ENCODE peak calls at places on chromosomes 11 and 22, in seven cellular contexts. B is IMR-90, Q is pancreas, Z is A549, N is upper lobe of right lung, I is uterus, P is thyroid gland. R is an unnamed sample. For H3K9me3, the result is how much of the 10 kb centered on the place peaks cover.

GRCh38 chr22:35299217-35299716 is 427 bp upstream of the TOM1 start:
- DNase-seq in B (no peak), Q (no peak), Z (no peak), N (no peak), I (no peak), P (no peak), R (peak)

GRCh38 chr11:117185739-117186430 is 7.3 kb downstream of the SIDT2 start:
- DNase-seq in B (no peak), Q (no peak), Z (no peak), N (no peak), I (peak), P (peak), R (no peak)

GRCh38 chr11:107591446-107592236 is 694 bp downstream of the ELMOD1 start:
- DNase-seq in B (no peak), Q (no peak), Z (no peak), N (no peak), I (no peak), P (peak), R (no peak)

GRCh38 chr11:116379185-116379828 is 393.5 kb downstream of the BUD13 start:
- DNase-seq in B (peak), Q (peak), Z (no peak), N (no peak), I (no peak), P (peak), R (no peak)

GRCh38 chr11:102986815-102987214 is 31.3 kb upstream of the MMP13 start:
- DNase-seq in B (peak), Q (no peak), Z (no peak), N (no peak), I (no peak), P (no peak), R (no peak)

GRCh38 chr11:44955019-44955738 is 4.5 kb upstream of the TP53I11 start:
- DNase-seq in B (peak), Q (no peak), Z (peak), N (peak), I (peak), P (peak), R (no peak)

GRCh38 chr11:110497204-110497987 is 67.6 kb downstream of the FDX1 start:
- DNase-seq in B (no peak), Q (no peak), Z (no peak), N (no peak), I (no peak), P (no peak), R (no peak)

GRCh38 chr22:19182472-19183157 is 4.1 kb upstream of the SLC25A1 start:
- DNase-seq in B (no peak), Q (no peak), Z (no peak), N (no peak), I (no peak), P (no peak), R (no peak)

GRCh38 chr11:128757235-128757711 is 63.4 kb downstream of the FLI1 start:
- DNase-seq in B (peak), Q (no peak), Z (peak), N (no peak), I (peak), P (no peak), R (peak)

GRCh38 chr11:87125257-87125656 is 87.5 kb downstream of the TMEM135 start:
- DNase-seq in B (no peak), Q (no peak), Z (peak), N (no peak), I (no peak), P (no peak), R (no peak)

GRCh38 chr22:21797444-21798221 is 62.0 kb upstream of the YPEL1 start:
- DNase-seq in B (peak), Q (no peak), Z (no peak), N (no peak), I (no peak), P (peak), R (no peak)

GRCh38 chr22:24727218-24727851 is 47.2 kb downstream of the PIWIL3 start:
- DNase-seq in B (peak), Q (no peak), Z (peak), N (no peak), I (peak), P (peak), R (no peak)

GRCh38 chr11:19237813-19238212 is 2.9 kb downstream of the E2F8 start:
- DNase-seq in B (no peak), Q (no peak), Z (no peak), N (no peak), I (no peak), P (no peak), R (no peak)

GRCh38 chr11:32963721-32964120 is 52.0 kb upstream of the DEPDC7 start:
- DNase-seq in B (no peak), Q (no peak), Z (no peak), N (no peak), I (no peak), P (no peak), R (no peak)

GRCh38 chr11:66336234-66337102 is at the start of gene RIN1:
- DNase-seq in B (peak), Q (peak), Z (peak), N (peak), I (peak), P (no peak), R (no peak)

GRCh38 chr11:36601145-36601544 is 3.1 kb upstream of the RAG2 start:
- DNase-seq in B (no peak), Q (no peak), Z (no peak), N (no peak), I (no peak), P (no peak), R (no peak)

GRCh38 chr11:19595840-19596751 is 116.5 kb upstream of the NAV2 start:
- DNase-seq in B (peak), Q (no peak), Z (peak), N (no peak), I (no peak), P (peak), R (no peak)

GRCh38 chr11:21415566-21415965 is 746.2 kb downstream of the NELL1 start:
- DNase-seq in B (no peak), Q (no peak), Z (no peak), N (no peak), I (no peak), P (no peak), R (no peak)

GRCh38 chr22:49961601-49962011 is 1.0 kb downstream of the PIM3 start:
- DNase-seq in B (no peak), Q (peak), Z (peak), N (no peak), I (no peak), P (no peak), R (no peak)

GRCh38 chr22:23055448-23056179 is 14.7 kb upstream of the GNAZ start:
- DNase-seq in B (no peak), Q (no peak), Z (no peak), N (no peak), I (no peak), P (no peak), R (no peak)

GRCh38 chr11:117769530-117769929 is 27.5 kb downstream of the DSCAML1 start:
- DNase-seq in B (no peak), Q (no peak), Z (no peak), N (no peak), I (no peak), P (no peak), R (no peak)

GRCh38 chr11:122556605-122557004 is 98.9 kb upstream of the UBASH3B start:
- DNase-seq in B (no peak), Q (no peak), Z (no peak), N (peak), I (no peak), P (peak), R (no peak)

GRCh38 chr22:29328566-29329500 is 13.3 kb upstream of the RASL10A start:
- DNase-seq in B (peak), Q (no peak), Z (no peak), N (no peak), I (no peak), P (no peak), R (no peak)

GRCh38 chr11:15053201-15053685 is 20.1 kb upstream of the CALCB start:
- DNase-seq in B (no peak), Q (no peak), Z (peak), N (no peak), I (no peak), P (no peak), R (no peak)

DNA sequence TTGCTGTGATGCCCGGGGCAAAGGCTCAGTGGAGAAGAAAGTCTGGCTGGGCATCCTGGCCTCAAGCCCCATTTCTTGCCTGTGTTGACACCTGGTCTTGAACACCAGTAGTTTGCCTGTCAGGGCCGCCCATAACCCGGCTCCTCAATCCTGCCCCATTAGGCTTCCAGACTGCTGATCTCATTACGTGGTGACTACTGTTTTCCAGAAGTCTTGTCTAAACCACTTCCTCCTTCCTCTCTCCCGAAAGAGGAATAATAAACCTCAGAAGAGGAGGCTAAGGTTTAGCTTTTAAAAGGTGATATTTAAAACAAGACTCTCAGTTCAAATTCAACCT is 97.7 kb downstream of the CD44 start:
- DNase-seq in B (peak), Q (no peak), Z (no peak), N (no peak), I (no peak), P (peak), R (no peak)
- TF ChIP-seq CTCF in B (no peak), Q (no peak), Z (no peak), N (no peak), I (no peak), P (no peak), R (no peak)

GRCh38 chr11:67400251-67400941 is 1.3 kb downstream of the PPP1CA start:
- DNase-seq in B (no peak), Q (no peak), Z (no peak), N (no peak), I (no peak), P (no peak), R (no peak)

GRCh38 chr11:67397536-67397935 is 4.1 kb downstream of the PPP1CA start:
- DNase-seq in B (no peak), Q (no peak), Z (no peak), N (no peak), I (no peak), P (no peak), R (no peak)

GRCh38 chr11:67400942-67401494 is 640 bp downstream of the PPP1CA start:
- DNase-seq in B (no peak), Q (no peak), Z (no peak), N (no peak), I (no peak), P (peak), R (no peak)

GRCh38 chr11:67397986-67398660 is 3.5 kb downstream of the PPP1CA start:
- DNase-seq in B (no peak), Q (no peak), Z (no peak), N (no peak), I (no peak), P (no peak), R (no peak)

DNA sequence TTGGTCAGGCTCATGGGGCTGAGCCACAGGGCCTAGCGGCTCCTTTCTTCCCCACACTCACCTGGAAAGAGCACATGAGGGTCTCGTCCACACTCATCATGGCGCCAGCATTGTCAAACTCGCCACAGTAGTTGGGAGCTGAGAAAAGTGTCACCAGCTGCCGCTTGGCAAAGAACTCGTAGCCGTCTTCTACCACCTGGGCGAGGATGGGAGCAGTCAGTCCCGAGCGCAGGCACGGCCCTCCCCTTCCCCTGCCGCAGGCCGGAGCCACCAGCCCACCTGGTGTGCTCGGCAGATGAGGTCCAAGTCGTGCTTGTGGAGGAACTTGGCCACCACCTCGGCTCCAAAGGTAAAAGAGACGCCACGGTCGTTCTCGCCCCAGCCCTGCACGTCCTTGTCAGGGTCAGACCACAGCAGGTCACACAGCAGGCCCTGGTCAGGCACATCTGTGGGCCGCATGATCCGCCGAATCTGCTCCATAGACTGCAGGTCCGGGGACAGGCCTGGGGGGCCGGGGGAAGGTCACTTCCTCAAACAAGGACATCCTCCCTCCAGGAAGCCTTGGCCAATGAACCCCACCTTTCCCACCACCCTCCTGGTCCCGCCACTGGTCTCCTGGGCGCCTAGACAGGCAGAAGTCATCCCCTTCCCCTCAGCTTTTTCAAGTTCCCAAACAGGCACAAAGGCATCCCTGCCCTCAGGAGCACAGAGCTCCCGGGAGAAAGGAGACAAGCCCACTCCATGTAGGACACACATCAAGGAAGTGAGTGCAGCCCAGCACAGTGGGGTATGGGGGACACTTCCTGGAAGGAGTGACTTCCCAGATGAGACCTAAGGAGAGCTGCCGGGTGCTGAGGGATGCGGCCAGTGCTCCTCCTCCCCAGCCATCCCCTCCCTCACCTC is 2.7 kb downstream of the PPP1CA start:
- DNase-seq in B (no peak), Q (no peak), Z (no peak), N (no peak), I (no peak), P (no peak), R (no peak)
- H3K27ac ChIP-seq in B (no peak), Q (no peak), Z (no peak), N (no peak), I (no peak), P (no peak), R (no peak)

GRCh38 chr22:47423861-47424820 is 661.7 kb downstream of the TBC1D22A start:
- DNase-seq in B (no peak), Q (no peak), Z (no peak), N (no peak), I (no peak), P (no peak), R (no peak)
- H3K9me3 ChIP-seq in B (under half), Q (under half), Z (under half), N (under half), I (under half), P (under half), R (under half)

DNA sequence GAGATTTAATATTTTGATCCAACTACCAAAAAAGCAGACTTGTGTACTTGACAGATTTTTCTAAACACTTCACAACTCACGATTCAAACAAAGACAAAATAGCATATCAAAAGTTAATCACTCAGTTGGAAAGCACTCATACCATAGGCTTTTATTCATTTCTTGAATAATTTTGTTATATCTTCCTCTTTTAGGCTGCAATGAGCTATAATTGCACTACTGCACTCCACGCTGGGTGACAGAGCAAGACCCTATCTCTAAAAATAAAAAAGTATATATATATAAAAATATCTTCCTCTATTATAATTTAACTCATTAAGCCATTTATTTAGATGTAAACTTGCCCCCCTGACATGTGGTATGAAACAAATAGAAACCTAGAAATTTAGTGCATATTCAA is 19.9 kb downstream of the SC5D start:
- DNase-seq in B (no peak), Q (no peak), Z (no peak), N (no peak), I (no peak), P (no peak), R (no peak)
- TF ChIP-seq CTCF in B (no peak), Q (no peak), Z (no peak), N (no peak), I (no peak), P (no peak), R (no peak)

GRCh38 chr11:113253406-113253805 is 61.0 kb upstream of the TTC12 start:
- DNase-seq in B (no peak), Q (no peak), Z (no peak), N (no peak), I (no peak), P (no peak), R (no peak)
- H3K27ac ChIP-seq in B (no peak), Q (no peak), Z (no peak), N (no peak), I (no peak), P (no peak), R (no peak)

DNA sequence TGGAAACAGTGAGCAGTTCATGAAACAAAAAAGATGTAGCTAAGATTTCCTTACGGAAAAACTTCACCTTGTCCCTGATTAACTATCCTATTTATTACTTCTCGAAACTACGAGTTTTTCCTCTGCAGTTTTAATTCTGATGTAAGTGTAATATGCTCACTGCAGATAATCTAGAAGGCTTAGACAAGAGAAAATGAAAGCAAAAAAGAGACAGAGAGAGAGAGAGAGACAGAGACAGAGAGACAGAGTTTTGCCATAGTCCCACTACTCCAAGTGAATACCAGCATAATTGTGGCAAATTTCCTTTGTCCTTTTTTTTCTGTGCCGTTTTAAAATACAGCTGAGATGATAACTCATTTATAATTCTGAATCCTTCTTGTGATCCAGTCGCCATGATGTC is 24.8 kb downstream of the FSHB start:
- DNase-seq in B (no peak), Q (no peak), Z (no peak), N (no peak), I (no peak), P (no peak), R (no peak)
- H3K9me3 ChIP-seq in B (under half), Q (under half), Z (under half), N (under half), I (under half), P (under half), R (under half)

GRCh38 chr11:1519028-1519736 is 32.6 kb upstream of the MOB2 start:
- DNase-seq in B (no peak), Q (no peak), Z (no peak), N (no peak), I (no peak), P (no peak), R (no peak)

GRCh38 chr11:1522081-1522424 is 35.5 kb upstream of the MOB2 start:
- DNase-seq in B (no peak), Q (no peak), Z (no peak), N (no peak), I (no peak), P (no peak), R (no peak)

GRCh38 chr11:1520209-1520986 is 33.8 kb upstream of the MOB2 start:
- DNase-seq in B (no peak), Q (no peak), Z (no peak), N (no peak), I (no peak), P (no peak), R (no peak)

GRCh38 chr11:1521382-1522080 is 35.0 kb upstream of the MOB2 start:
- DNase-seq in B (no peak), Q (no peak), Z (no peak), N (no peak), I (no peak), P (no peak), R (no peak)

GRCh38 chr11:1520987-1521349 is 34.4 kb upstream of the MOB2 start:
- DNase-seq in B (no peak), Q (no peak), Z (no peak), N (no peak), I (no peak), P (no peak), R (no peak)
- TF ChIP-seq CTCF in B (no peak), Q (no peak), Z (no peak), N (no peak), I (no peak), P (no peak), R (no peak)

GRCh38 chr11:62610814-62611704 is 1.5 kb downstream of the EML3 start:
- DNase-seq in B (no peak), Q (no peak), Z (no peak), N (no peak), I (no peak), P (no peak), R (no peak)
- H3K27ac ChIP-seq in B (peak), Q (no peak), Z (peak), N (peak), I (peak), P (peak), R (peak)

GRCh38 chr22:48154943-48155240 is 1392.4 kb downstream of the TBC1D22A start:
- DNase-seq in B (no peak), Q (no peak), Z (no peak), N (no peak), I (no peak), P (no peak), R (no peak)
- H3K9me3 ChIP-seq in B (half or more), Q (under half), Z (under half), N (under half), I (under half), P (under half), R (under half)

R was measured in CD4-positive, alpha-beta T cell.